ENCODE peak calls at places on chromosome 14, in ten cellular contexts. K is left ventricle myocardium inferior, A is fibroblast of lung, C is RWPE2, L is H7, D is ovary, O is IMR-90, T is cardiac muscle cell, X is stomach, M is SK-N-SH. Y is an unnamed sample.

GRCh38 chr14:48954446-48954845 is 631.7 kb downstream of the RPS29 start:
- DNase-seq in K (no peak), A (no peak), C (no peak), L (no peak), D (no peak), O (no peak), T (no peak), X (no peak), M (no peak), Y (no peak)

GRCh38 chr14:30528778-30529642 is 29.9 kb upstream of the G2E3 start:
- DNase-seq in K (no peak), A (no peak), C (no peak), L (no peak), D (no peak), O (no peak), T (no peak), X (no peak), M (no peak), Y (no peak)

GRCh38 chr14:20631023-20631820 is 10.3 kb downstream of the OR6S1 start:
- DNase-seq in K (no peak), A (peak; percentile 65), C (no peak), L (no peak), D (peak; percentile 71), O (peak; percentile 70), T (peak; percentile 43), X (peak; percentile 39), M (no peak), Y (peak; percentile 74)

GRCh38 chr14:30005114-30005698 is 77.6 kb upstream of the PRKD1 start:
- DNase-seq in K (no peak), A (peak; percentile 88), C (no peak), L (peak; percentile 48), D (no peak), O (peak; percentile 89), T (peak; percentile 66), X (no peak), M (peak; percentile 19), Y (peak; percentile 84)

GRCh38 chr14:51321036-51321435 is 81.0 kb downstream of the TMX1 start:
- DNase-seq in K (no peak), A (no peak), C (no peak), L (no peak), D (no peak), O (no peak), T (no peak), X (no peak), M (no peak), Y (no peak)

GRCh38 chr14:62443796-62444195 is 601.5 kb downstream of the KCNH5 start:
- DNase-seq in K (no peak), A (peak; percentile 10), C (no peak), L (no peak), D (no peak), O (peak; percentile 82), T (no peak), X (no peak), M (no peak), Y (peak; percentile 39)

GRCh38 chr14:106841701-106842100 is 1315.3 kb downstream of the TMEM121 start:
- DNase-seq in K (no peak), A (no peak), C (no peak), L (no peak), D (no peak), O (no peak), T (no peak), X (no peak), M (no peak), Y (peak; percentile 7)

GRCh38 chr14:99619873-99620834 is 16.1 kb upstream of the CCDC85C start:
- DNase-seq in K (no peak), A (no peak), C (no peak), L (no peak), D (no peak), O (peak; percentile 45), T (no peak), X (no peak), M (no peak), Y (peak; percentile 13)

GRCh38 chr14:35390577-35391387 is 13.8 kb downstream of the NFKBIA start:
- DNase-seq in K (peak; percentile 15), A (no peak), C (no peak), L (no peak), D (no peak), O (no peak), T (peak; percentile 56), X (no peak), M (no peak), Y (no peak)

GRCh38 chr14:72172075-72172474 is 239.8 kb downstream of the RGS6 start:
- DNase-seq in K (no peak), A (no peak), C (no peak), L (no peak), D (no peak), O (no peak), T (no peak), X (no peak), M (no peak), Y (no peak)

GRCh38 chr14:23562822-23563472 is 4.6 kb downstream of the AP1G2 start:
- DNase-seq in K (peak; percentile 48), A (peak; percentile 50), C (no peak), L (peak; percentile 89), D (no peak), O (peak; percentile 40), T (peak; percentile 77), X (peak; percentile 58), M (peak; percentile 78), Y (peak; percentile 81)

GRCh38 chr14:50082784-50083466 is 33.4 kb downstream of the VCPKMT start:
- DNase-seq in K (no peak), A (peak; percentile 36), C (no peak), L (no peak), D (no peak), O (peak; percentile 86), T (no peak), X (peak; percentile 57), M (no peak), Y (peak; percentile 69)

GRCh38 chr14:103361868-103362267 is 23.3 kb upstream of the MARK3 start:
- DNase-seq in K (no peak), A (peak; percentile 98), C (peak; percentile 90), L (no peak), D (no peak), O (peak; percentile 99), T (no peak), X (no peak), M (no peak), Y (peak; percentile 92)

GRCh38 chr14:32602699-32603098 is 273.6 kb downstream of the AKAP6 start:
- DNase-seq in K (no peak), A (no peak), C (no peak), L (no peak), D (no peak), O (no peak), T (no peak), X (no peak), M (no peak), Y (no peak)

GRCh38 chr14:92863281-92863680 is 59.7 kb upstream of the CHGA start:
- DNase-seq in K (no peak), A (no peak), C (no peak), L (no peak), D (no peak), O (no peak), T (no peak), X (no peak), M (no peak), Y (no peak)

GRCh38 chr14:93870377-93870776 is 56.8 kb upstream of the FAM181A start:
- DNase-seq in K (no peak), A (no peak), C (no peak), L (no peak), D (no peak), O (no peak), T (no peak), X (no peak), M (no peak), Y (no peak)

GRCh38 chr14:35944847-35945246 is 118.7 kb downstream of the BRMS1L start:
- DNase-seq in K (no peak), A (no peak), C (no peak), L (peak; percentile 73), D (no peak), O (no peak), T (no peak), X (no peak), M (peak; percentile 17), Y (no peak)

GRCh38 chr14:39426605-39427004 is 5.6 kb downstream of the FBXO33 start:
- DNase-seq in K (no peak), A (peak; percentile 58), C (no peak), L (no peak), D (no peak), O (peak; percentile 59), T (no peak), X (no peak), M (peak; percentile 6), Y (peak; percentile 71)

GRCh38 chr14:69439516-69440270 is 41.2 kb downstream of the SLC39A9 start:
- DNase-seq in K (no peak), A (no peak), C (no peak), L (peak; percentile 32), D (no peak), O (no peak), T (no peak), X (no peak), M (no peak), Y (no peak)

GRCh38 chr14:74109369-74109768 is 24.6 kb downstream of the LIN52 start:
- DNase-seq in K (no peak), A (peak; percentile 11), C (no peak), L (no peak), D (no peak), O (no peak), T (no peak), X (no peak), M (no peak), Y (peak; percentile 65)
- H3K36me3 ChIP-seq in K (peaks cover 18% of the 10 kb centered on the region), A (no peaks in the 10 kb centered on the region), C (peaks cover 40% of the 10 kb centered on the region), L (no peaks in the 10 kb centered on the region), D (no peaks in the 10 kb centered on the region), O (peaks cover 4% of the 10 kb centered on the region), T (no peaks in the 10 kb centered on the region), X (peaks cover 50% of the 10 kb centered on the region), M (no peaks in the 10 kb centered on the region), Y (no peaks in the 10 kb centered on the region)

GRCh38 chr14:96559571-96559970 is 57.4 kb downstream of the PAPOLA start:
- DNase-seq in K (no peak), A (no peak), C (no peak), L (no peak), D (no peak), O (no peak), T (no peak), X (no peak), M (no peak), Y (no peak)
- H3K36me3 ChIP-seq in K (peaks cover 86% of the 10 kb centered on the region), A (peaks cover 2% of the 10 kb centered on the region), C (peaks cover 97% of the 10 kb centered on the region), L (peaks cover 9% of the 10 kb centered on the region), D (peaks cover 5% of the 10 kb centered on the region), O (peaks cover 16% of the 10 kb centered on the region), T (peaks cover 63% of the 10 kb centered on the region), X (peaks cover 89% of the 10 kb centered on the region), M (peaks cover 88% of the 10 kb centered on the region), Y (peaks cover 68% of the 10 kb centered on the region)

GRCh38 chr14:105014631-105015030 is 6.3 kb downstream of the CDCA4 start:
- DNase-seq in K (no peak), A (no peak), C (no peak), L (peak; percentile 43), D (no peak), O (no peak), T (no peak), X (no peak), M (no peak), Y (no peak)
- H3K36me3 ChIP-seq in K (peaks cover 22% of the 10 kb centered on the region), A (peaks cover 13% of the 10 kb centered on the region), C (peaks cover 97% of the 10 kb centered on the region), L (peaks cover 20% of the 10 kb centered on the region), D (no peaks in the 10 kb centered on the region), O (peaks cover 20% of the 10 kb centered on the region), T (peaks cover 11% of the 10 kb centered on the region), X (peaks cover 20% of the 10 kb centered on the region), M (peaks cover 23% of the 10 kb centered on the region), Y (peaks cover 18% of the 10 kb centered on the region)

DNA sequence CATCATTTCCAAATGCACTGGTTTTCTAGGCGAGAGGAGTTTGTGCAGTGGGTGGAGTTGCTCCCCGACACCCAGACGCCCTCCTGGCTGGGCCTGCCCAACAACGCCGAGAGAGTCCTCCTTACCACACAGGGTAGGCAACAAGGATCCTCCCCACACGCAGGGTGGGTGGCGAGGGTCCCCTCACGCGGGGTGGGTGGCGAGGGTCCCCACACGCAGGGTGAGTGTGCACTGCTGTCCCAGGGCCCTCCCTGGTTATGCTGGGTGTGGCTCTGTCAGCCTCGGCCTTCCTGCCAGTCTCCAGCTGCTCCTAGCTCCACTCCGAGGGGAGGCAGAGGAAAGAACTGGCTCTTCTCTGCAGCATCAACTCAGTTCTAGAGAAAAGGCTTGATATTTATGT is 42.3 kb downstream of the HSP90AA1 start:
- DNase-seq in K (no peak), A (no peak), C (no peak), L (peak; percentile 11), D (no peak), O (no peak), T (no peak), X (no peak), M (no peak), Y (no peak)
- H3K36me3 ChIP-seq in K (peaks cover 89% of the 10 kb centered on the region), A (peaks cover 53% of the 10 kb centered on the region), C (peaks cover 98% of the 10 kb centered on the region), L (peaks cover 67% of the 10 kb centered on the region), D (no peaks in the 10 kb centered on the region), O (peaks cover 82% of the 10 kb centered on the region), T (peaks cover 68% of the 10 kb centered on the region), X (peaks cover 98% of the 10 kb centered on the region), M (peaks cover 71% of the 10 kb centered on the region), Y (peaks cover 87% of the 10 kb centered on the region)

Y was measured in adipocyte.